ENCODE peak calls at places on chromosomes 1 and 21, in nine cellular contexts. P is breast epithelium, Y is body of pancreas, Q is thyroid gland, I is A549, W is K562, J is heart left ventricle, C is IMR-90, O is prostate gland. R is an unnamed sample.

GRCh38 chr1:18951818-18952391 is 4.6 kb downstream of the IFFO2 start:
- DNase-seq in P (no peak), Y (no peak), Q (no peak), I (no peak), W (no peak), J (no peak), C (no peak), O (no peak), R (no peak)

GRCh38 chr1:10968411-10968826 is 44.0 kb upstream of the TARDBP start:
- DNase-seq in P (no peak), Y (peak), Q (no peak), I (no peak), W (no peak), J (no peak), C (no peak), O (no peak), R (no peak)

GRCh38 chr1:21623411-21623961 is 45.7 kb downstream of the RAP1GAP start:
- DNase-seq in P (peak), Y (peak), Q (peak), I (no peak), W (no peak), J (no peak), C (no peak), O (peak), R (no peak)

GRCh38 chr1:91791691-91792392 is 94.1 kb downstream of the TGFBR3 start:
- DNase-seq in P (no peak), Y (no peak), Q (no peak), I (no peak), W (no peak), J (no peak), C (no peak), O (no peak), R (no peak)

GRCh38 chr21:31781737-31782136 is 49.8 kb upstream of the SCAF4 start:
- DNase-seq in P (no peak), Y (peak), Q (peak), I (no peak), W (no peak), J (peak), C (peak), O (peak), R (peak)

GRCh38 chr1:22096036-22096435 is 43.5 kb downstream of the CDC42 start:
- DNase-seq in P (no peak), Y (no peak), Q (no peak), I (no peak), W (no peak), J (no peak), C (peak), O (no peak), R (no peak)

GRCh38 chr1:119808491-119808890 is 2.8 kb downstream of the REG4 start:
- DNase-seq in P (no peak), Y (no peak), Q (no peak), I (no peak), W (no peak), J (no peak), C (peak), O (no peak), R (no peak)

GRCh38 chr1:57770772-57771171 is 346.9 kb upstream of the DAB1 start:
- DNase-seq in P (no peak), Y (no peak), Q (no peak), I (no peak), W (peak), J (no peak), C (peak), O (no peak), R (no peak)

GRCh38 chr1:234093741-234094140 is 189.3 kb downstream of the SLC35F3 start:
- DNase-seq in P (peak), Y (peak), Q (peak), I (no peak), W (no peak), J (no peak), C (no peak), O (no peak), R (no peak)

GRCh38 chr1:63668298-63668697 is 75.1 kb downstream of the PGM1 start:
- DNase-seq in P (no peak), Y (no peak), Q (no peak), I (no peak), W (no peak), J (no peak), C (peak), O (no peak), R (no peak)

GRCh38 chr1:16903054-16903453 is 7.3 kb downstream of the RNU1-2 start:
- DNase-seq in P (no peak), Y (no peak), Q (no peak), I (no peak), W (no peak), J (no peak), C (peak), O (no peak), R (peak)

GRCh38 chr1:43524804-43525203 is 5.9 kb upstream of the PTPRF start:
- DNase-seq in P (no peak), Y (peak), Q (no peak), I (no peak), W (peak), J (no peak), C (no peak), O (no peak), R (peak)

GRCh38 chr1:38991638-38992449 is 768 bp downstream of the AKIRIN1 start:
- DNase-seq in P (peak), Y (peak), Q (peak), I (peak), W (no peak), J (peak), C (no peak), O (peak), R (peak)

GRCh38 chr21:33266050-33266783 is at the start of gene IL10RB:
- DNase-seq in P (peak), Y (peak), Q (peak), I (peak), W (peak), J (peak), C (peak), O (peak), R (peak)

GRCh38 chr21:45496968-45497845 is 45.0 kb downstream of the SLC19A1 start:
- DNase-seq in P (no peak), Y (no peak), Q (no peak), I (no peak), W (no peak), J (peak), C (no peak), O (no peak), R (no peak)

GRCh38 chr1:183942933-183943693 is 94.4 kb downstream of the COLGALT2 start:
- DNase-seq in P (no peak), Y (peak), Q (no peak), I (no peak), W (no peak), J (no peak), C (peak), O (no peak), R (peak)

GRCh38 chr21:45290948-45291612 is 3.4 kb upstream of the POFUT2 start:
- DNase-seq in P (no peak), Y (no peak), Q (no peak), I (no peak), W (no peak), J (no peak), C (peak), O (no peak), R (no peak)

GRCh38 chr1:2278591-2279209 is 50.6 kb downstream of the SKI start:
- DNase-seq in P (no peak), Y (no peak), Q (no peak), I (no peak), W (no peak), J (no peak), C (no peak), O (no peak), R (no peak)

GRCh38 chr21:25569084-25569483 is 38.2 kb downstream of the MRPL39 start:
- DNase-seq in P (no peak), Y (no peak), Q (no peak), I (no peak), W (no peak), J (no peak), C (peak), O (no peak), R (no peak)
- TF ChIP-seq POLR2A in P (no peak), Y (no peak), Q (no peak), I (no peak), W (no peak), J (no peak), C (no peak), O (no peak), R (no peak)

GRCh38 chr21:17527240-17527639 is 14.4 kb downstream of the CXADR start:
- DNase-seq in P (no peak), Y (no peak), Q (no peak), I (no peak), W (no peak), J (no peak), C (peak), O (peak), R (no peak)
- TF ChIP-seq POLR2A in P (no peak), Y (no peak), Q (no peak), I (no peak), W (no peak), J (no peak), C (no peak), O (no peak), R (no peak)

GRCh38 chr1:111505641-111506119 is 2.2 kb upstream of the ADORA3 start:
- DNase-seq in P (no peak), Y (no peak), Q (no peak), I (no peak), W (no peak), J (no peak), C (no peak), O (no peak), R (no peak)

GRCh38 chr1:111506561-111506960 is 3.1 kb upstream of the ADORA3 start:
- DNase-seq in P (no peak), Y (no peak), Q (no peak), I (no peak), W (no peak), J (no peak), C (no peak), O (no peak), R (no peak)

GRCh38 chr1:111504097-111504496 is 664 bp upstream of the ADORA3 start:
- DNase-seq in P (no peak), Y (no peak), Q (no peak), I (no peak), W (no peak), J (no peak), C (no peak), O (no peak), R (no peak)

GRCh38 chr1:111510003-111510380 is 6.6 kb upstream of the ADORA3 start:
- DNase-seq in P (no peak), Y (no peak), Q (no peak), I (no peak), W (no peak), J (peak), C (no peak), O (no peak), R (no peak)

GRCh38 chr1:111507411-111508201 is 4.2 kb upstream of the ADORA3 start:
- DNase-seq in P (peak), Y (peak), Q (peak), I (peak), W (peak), J (peak), C (peak), O (peak), R (peak)
- TF ChIP-seq POLR2A in P (no peak), Y (peak), Q (no peak), I (no peak), W (no peak), J (no peak), C (no peak), O (no peak), R (no peak)

GRCh38 chr1:23554481-23555224 is 4.6 kb downstream of the ID3 start:
- DNase-seq in P (peak), Y (peak), Q (peak), I (peak), W (peak), J (peak), C (peak), O (peak), R (peak)
- TF ChIP-seq POLR2A in P (no peak), Y (peak), Q (peak), I (peak), W (peak), J (peak), C (peak), O (peak), R (no peak)

GRCh38 chr1:151839457-151840409 is at the start of gene C2CD4D:
- DNase-seq in P (peak), Y (peak), Q (peak), I (no peak), W (peak), J (no peak), C (no peak), O (peak), R (no peak)
- TF ChIP-seq POLR2A in P (peak), Y (peak), Q (no peak), I (no peak), W (no peak), J (no peak), C (no peak), O (peak), R (no peak)

GRCh38 chr1:27037518-27037917 is 24.9 kb upstream of the TENT5B start:
- DNase-seq in P (no peak), Y (peak), Q (no peak), I (no peak), W (no peak), J (no peak), C (no peak), O (no peak), R (no peak)
- TF ChIP-seq POLR2A in P (no peak), Y (no peak), Q (no peak), I (no peak), W (no peak), J (no peak), C (no peak), O (no peak), R (no peak)

GRCh38 chr1:192889082-192889481 is 80.2 kb downstream of the RGS2 start:
- DNase-seq in P (no peak), Y (no peak), Q (no peak), I (no peak), W (no peak), J (no peak), C (no peak), O (no peak), R (no peak)
- TF ChIP-seq POLR2A in P (no peak), Y (no peak), Q (no peak), I (no peak), W (no peak), J (no peak), C (no peak), O (no peak), R (no peak)

DNA sequence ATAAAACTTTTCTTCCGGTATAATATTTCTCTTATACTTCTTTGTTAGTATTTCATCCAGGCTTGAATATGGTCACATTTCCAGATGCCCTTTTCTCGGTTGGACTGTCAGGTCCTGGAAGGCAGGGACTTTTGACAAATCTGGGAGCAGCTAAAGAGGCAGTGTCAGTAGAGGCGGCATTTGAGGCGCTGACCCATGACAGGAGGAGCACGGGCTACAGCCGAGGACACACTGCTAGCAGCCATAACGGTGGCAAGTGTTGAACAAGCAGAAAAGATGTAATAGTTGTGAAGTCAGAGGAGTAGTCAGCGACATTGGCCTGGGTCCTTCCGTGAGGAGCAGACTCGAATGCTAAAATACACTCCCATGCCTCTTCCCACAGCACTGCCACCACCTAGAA is 14.5 kb upstream of the NRIP1 start:
- DNase-seq in P (no peak), Y (no peak), Q (no peak), I (no peak), W (no peak), J (peak), C (no peak), O (no peak), R (no peak)
- TF ChIP-seq POLR2A in P (no peak), Y (no peak), Q (no peak), I (no peak), W (no peak), J (no peak), C (no peak), O (no peak), R (no peak)

R was measured in erythroblast.